ENCODE peak calls at places on chromosome 21, in six cellular contexts. H, X, Z, W, B and F are unnamed samples.

GRCh38 chr21:37407719-37408455 is 41.3 kb downstream of the DYRK1A start:
- DNase-seq in H (peak), X (no peak), Z (no peak), W (no peak), B (peak), F (no peak)

GRCh38 chr21:34743831-34744230 is 75.0 kb downstream of the CLIC6 start:
- DNase-seq in H (peak), X (no peak), Z (no peak), W (no peak), B (no peak), F (no peak)

GRCh38 chr21:45022348-45022675 is 52.1 kb upstream of the ADARB1 start:
- DNase-seq in H (no peak), X (no peak), Z (no peak), W (no peak), B (no peak), F (no peak)

GRCh38 chr21:31161157-31161556 is 122.9 kb upstream of the KRTAP19-8 start:
- DNase-seq in H (peak), X (no peak), Z (peak), W (no peak), B (peak), F (no peak)

GRCh38 chr21:25518491-25518911 is 88.8 kb downstream of the MRPL39 start:
- DNase-seq in H (peak), X (no peak), Z (no peak), W (no peak), B (no peak), F (no peak)

GRCh38 chr21:43864806-43865470 is at the start of gene AGPAT3:
- DNase-seq in H (peak), X (peak), Z (no peak), W (no peak), B (no peak), F (no peak)

GRCh38 chr21:41846536-41846935 is 32.6 kb downstream of the PRDM15 start:
- DNase-seq in H (no peak), X (no peak), Z (peak), W (no peak), B (no peak), F (no peak)

GRCh38 chr21:32426592-32427051 is 14.1 kb downstream of the EVA1C start:
- DNase-seq in H (peak), X (no peak), Z (no peak), W (no peak), B (peak), F (peak)

GRCh38 chr21:29185172-29185571 is 54.7 kb downstream of the MAP3K7CL start:
- DNase-seq in H (no peak), X (no peak), Z (no peak), W (no peak), B (no peak), F (no peak)

GRCh38 chr21:19034041-19034440 is 630.5 kb upstream of the TMPRSS15 start:
- DNase-seq in H (no peak), X (no peak), Z (no peak), W (no peak), B (no peak), F (no peak)

GRCh38 chr21:15967661-15968060 is 237.9 kb downstream of the USP25 start:
- DNase-seq in H (peak), X (no peak), Z (no peak), W (no peak), B (peak), F (no peak)

GRCh38 chr21:32523463-32523862 is 61.9 kb downstream of the TCP10L start:
- DNase-seq in H (no peak), X (no peak), Z (no peak), W (no peak), B (no peak), F (peak)

GRCh38 chr21:27189870-27190269 is 223.0 kb upstream of the ADAMTS5 start:
- DNase-seq in H (peak), X (no peak), Z (no peak), W (no peak), B (no peak), F (no peak)

GRCh38 chr21:38768385-38769071 is 37.2 kb upstream of the ETS2 start:
- DNase-seq in H (peak), X (no peak), Z (no peak), W (no peak), B (peak), F (no peak)

GRCh38 chr21:25323356-25323949 is 283.8 kb downstream of the MRPL39 start:
- DNase-seq in H (peak), X (no peak), Z (no peak), W (no peak), B (no peak), F (no peak)

GRCh38 chr21:32951041-32951440 is 74.7 kb upstream of the OLIG2 start:
- DNase-seq in H (no peak), X (no peak), Z (no peak), W (no peak), B (no peak), F (no peak)

GRCh38 chr21:27202301-27202700 is 235.4 kb upstream of the ADAMTS5 start:
- DNase-seq in H (peak), X (no peak), Z (no peak), W (no peak), B (no peak), F (no peak)

GRCh38 chr21:19853709-19854575 is 1144.3 kb upstream of the NCAM2 start:
- DNase-seq in H (peak), X (no peak), Z (no peak), W (no peak), B (no peak), F (no peak)

GRCh38 chr21:29230541-29231275 is 68.0 kb upstream of the BACH1 start:
- DNase-seq in H (no peak), X (no peak), Z (no peak), W (no peak), B (no peak), F (no peak)

GRCh38 chr21:45332415-45332814 is 44.7 kb upstream of the POFUT2 start:
- DNase-seq in H (no peak), X (no peak), Z (no peak), W (no peak), B (peak), F (no peak)

GRCh38 chr21:34243562-34243961 is 120.2 kb upstream of the KCNE2 start:
- DNase-seq in H (peak), X (no peak), Z (no peak), W (no peak), B (no peak), F (peak)

GRCh38 chr21:41479686-41480085 is 28.3 kb downstream of the TMPRSS2 start:
- DNase-seq in H (no peak), X (no peak), Z (no peak), W (no peak), B (no peak), F (no peak)

GRCh38 chr21:23008803-23009202 is 2010.6 kb downstream of the NCAM2 start:
- DNase-seq in H (no peak), X (no peak), Z (no peak), W (no peak), B (no peak), F (no peak)

GRCh38 chr21:45455321-45456013 is 50.5 kb downstream of the COL18A1 start:
- DNase-seq in H (peak), X (no peak), Z (no peak), W (no peak), B (peak), F (peak)

GRCh38 chr21:45906859-45907258 is 74.7 kb upstream of the COL6A1 start:
- DNase-seq in H (no peak), X (no peak), Z (no peak), W (no peak), B (no peak), F (no peak)

GRCh38 chr21:45894107-45894810 is 87.3 kb upstream of the COL6A1 start:
- DNase-seq in H (peak), X (no peak), Z (peak), W (no peak), B (no peak), F (no peak)

GRCh38 chr21:33300701-33301631 is 23.8 kb upstream of the IFNAR1 start:
- DNase-seq in H (peak), X (peak), Z (no peak), W (no peak), B (no peak), F (peak)

GRCh38 chr21:42666918-42667317 is 13.5 kb downstream of the PDE9A start:
- DNase-seq in H (no peak), X (no peak), Z (peak), W (no peak), B (no peak), F (no peak)

GRCh38 chr21:41112740-41113692 is 54.9 kb upstream of the BACE2 start:
- DNase-seq in H (peak), X (no peak), Z (no peak), W (no peak), B (peak), F (no peak)

GRCh38 chr21:39666681-39667315 is 54.1 kb downstream of the B3GALT5 start:
- DNase-seq in H (peak), X (no peak), Z (no peak), W (no peak), B (no peak), F (no peak)

GRCh38 chr21:41848533-41848932 is 30.6 kb downstream of the PRDM15 start:
- DNase-seq in H (no peak), X (no peak), Z (no peak), W (no peak), B (no peak), F (no peak)

GRCh38 chr21:41453198-41453597 is 27.2 kb downstream of the MX1 start:
- DNase-seq in H (no peak), X (no peak), Z (no peak), W (no peak), B (no peak), F (no peak)